ENCODE peak calls at places on chromosomes 11 and 22, in six cellular contexts. K is CD8-positive, alpha-beta T cell; T is HCT116; F is gastrocnemius medialis; H is stomach; L is CD4-positive, alpha-beta T cell. M is an unnamed sample.

GRCh38 chr11:70572974-70573260 is 174.6 kb downstream of the CTTN start:
- DNase-seq in K (no peak), T (no peak), F (no peak), H (no peak), L (no peak), M (no peak)

GRCh38 chr11:34345012-34345804 is 12.6 kb downstream of the ABTB2 start:
- DNase-seq in K (no peak), T (peak; percentile 52), F (peak; percentile 28), H (peak; percentile 49), L (no peak), M (peak; percentile 68)

GRCh38 chr22:22983123-22983522 is 87.2 kb upstream of the GNAZ start:
- DNase-seq in K (no peak), T (no peak), F (no peak), H (no peak), L (no peak), M (no peak)

GRCh38 chr11:12460441-12460840 is 83.1 kb downstream of the PARVA start:
- DNase-seq in K (no peak), T (no peak), F (no peak), H (no peak), L (no peak), M (no peak)

GRCh38 chr11:95897731-95898130 is 26.2 kb downstream of the MTMR2 start:
- DNase-seq in K (no peak), T (no peak), F (no peak), H (no peak), L (no peak), M (no peak)

GRCh38 chr11:69642913-69643632 is 2.1 kb downstream of the CCND1 start:
- DNase-seq in K (peak; percentile 56), T (no peak), F (peak; percentile 22), H (peak; percentile 85), L (peak; percentile 74), M (peak; percentile 80)

GRCh38 chr11:47375546-47376085 is 2.7 kb downstream of the SPI1 start:
- DNase-seq in K (no peak), T (no peak), F (no peak), H (no peak), L (no peak), M (no peak)

GRCh38 chr22:46250783-46251125 is 661 bp upstream of the CDPF1 start:
- DNase-seq in K (no peak), T (no peak), F (no peak), H (no peak), L (peak; percentile 11), M (no peak)

GRCh38 chr11:120746395-120746794 is 234.8 kb downstream of the GRIK4 start:
- DNase-seq in K (no peak), T (no peak), F (no peak), H (no peak), L (no peak), M (no peak)

DNA sequence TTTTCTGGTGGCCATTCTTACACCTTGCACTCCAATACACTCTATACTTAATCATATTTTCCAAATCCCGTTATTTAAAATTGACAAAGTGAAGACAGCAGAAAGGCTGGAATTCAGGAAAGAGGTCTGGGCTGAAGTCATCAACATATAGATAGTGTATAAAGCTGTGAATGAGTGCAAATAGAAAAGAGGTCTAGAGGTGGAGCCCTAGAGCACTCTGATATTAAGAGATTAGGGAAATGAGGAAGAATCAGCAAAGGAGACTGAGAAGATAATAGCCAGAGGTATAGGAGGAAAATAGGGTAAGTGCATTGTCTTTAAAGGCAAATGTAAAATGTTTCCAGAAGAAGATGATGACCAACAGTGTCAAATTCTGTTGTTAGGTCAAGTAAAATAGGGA is 7.9 kb downstream of the CTR9 start:
- DNase-seq in K (no peak), T (no peak), F (no peak), H (no peak), L (no peak), M (no peak)
- TF ChIP-seq CTCF in K (no peak), T (peak; percentile 39), F (no peak), H (no peak), L (no peak), M (no peak)

GRCh38 chr11:117239295-117239694 is 6.8 kb downstream of the RNF214 start:
- DNase-seq in K (no peak), T (no peak), F (no peak), H (no peak), L (no peak), M (no peak)
- TF ChIP-seq CTCF in K (no peak), T (peak; percentile 25), F (no peak), H (no peak), L (no peak), M (no peak)

DNA sequence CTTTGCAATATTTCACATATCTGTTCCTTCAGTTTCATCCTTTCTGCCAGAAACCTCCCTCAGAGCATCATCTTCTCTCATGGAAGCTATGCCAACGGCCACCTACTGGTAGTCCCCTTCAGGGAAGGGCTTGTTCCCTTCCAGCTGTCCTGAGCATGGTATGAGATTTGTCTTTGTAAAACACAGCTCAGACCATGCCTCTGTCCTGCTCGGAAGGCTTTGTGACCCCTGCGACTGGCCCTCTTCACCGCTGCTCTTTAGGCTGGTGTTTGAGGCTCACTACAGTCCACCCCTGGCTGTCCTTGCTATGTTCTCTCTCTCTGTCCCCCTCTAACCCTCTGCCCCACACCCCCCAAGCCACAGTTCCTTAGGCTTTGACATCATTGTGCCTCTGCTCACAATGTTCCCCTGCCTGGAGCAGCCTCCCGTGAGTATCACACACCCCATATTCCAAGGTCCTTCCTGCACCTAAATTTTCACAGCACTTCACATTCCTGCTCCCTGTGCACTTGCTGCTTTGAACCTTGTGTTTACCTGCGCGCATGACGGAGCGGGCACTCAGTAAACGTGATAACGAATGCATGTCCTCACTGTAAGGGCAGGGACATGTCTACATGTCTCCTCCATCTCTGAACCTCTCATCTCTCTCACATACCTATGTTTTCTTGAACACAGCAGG is 24.0 kb upstream of the ACER3 start:
- DNase-seq in K (no peak), T (no peak), F (no peak), H (peak; percentile 48), L (no peak), M (no peak)
- TF ChIP-seq CTCF in K (no peak), T (peak; percentile 13), F (no peak), H (no peak), L (no peak), M (no peak)

GRCh38 chr11:114441921-114442320 is 2.7 kb downstream of the REXO2 start:
- DNase-seq in K (no peak), T (no peak), F (no peak), H (no peak), L (no peak), M (no peak)

GRCh38 chr11:114439229-114440120 is at the start of gene REXO2:
- DNase-seq in K (peak; percentile 86), T (peak; percentile 89), F (peak; percentile 95), H (peak; percentile 97), L (peak; percentile 93), M (peak; percentile 95)

GRCh38 chr11:114438303-114438702 is 964 bp upstream of the REXO2 start:
- DNase-seq in K (no peak), T (no peak), F (no peak), H (no peak), L (no peak), M (no peak)

GRCh38 chr11:114440971-114441810 is 1.9 kb downstream of the REXO2 start:
- DNase-seq in K (no peak), T (no peak), F (no peak), H (no peak), L (no peak), M (no peak)

GRCh38 chr11:114440121-114440860 is 1.0 kb downstream of the REXO2 start:
- DNase-seq in K (no peak), T (no peak), F (no peak), H (no peak), L (peak; percentile 1), M (no peak)
- TF ChIP-seq CTCF in K (no peak), T (no peak), F (no peak), H (no peak), L (peak; percentile 5), M (no peak)

GRCh38 chr22:31286360-31287255 is 5.7 kb downstream of the PIK3IP1 start:
- DNase-seq in K (peak; percentile 42), T (no peak), F (peak; percentile 26), H (no peak), L (peak; percentile 55), M (no peak)
- TF ChIP-seq CTCF in K (no peak), T (no peak), F (no peak), H (no peak), L (no peak), M (no peak)

GRCh38 chr22:29635734-29636357 is 32.4 kb downstream of the NF2 start:
- DNase-seq in K (no peak), T (peak; percentile 34), F (no peak), H (no peak), L (no peak), M (no peak)
- TF ChIP-seq CTCF in K (peak; percentile 47), T (peak; percentile 73), F (peak; percentile 16), H (peak; percentile 49), L (peak; percentile 52), M (peak; percentile 52)

GRCh38 chr22:36910461-36910860 is 3.0 kb upstream of the CSF2RB start:
- DNase-seq in K (no peak), T (no peak), F (no peak), H (no peak), L (no peak), M (no peak)

GRCh38 chr22:36911887-36912661 is 1.4 kb upstream of the CSF2RB start:
- DNase-seq in K (no peak), T (no peak), F (no peak), H (no peak), L (no peak), M (no peak)

GRCh38 chr22:36913431-36914382 is at the start of gene CSF2RB:
- DNase-seq in K (no peak), T (no peak), F (no peak), H (peak; percentile 45), L (no peak), M (no peak)

GRCh38 chr22:36914383-36914752 is 940 bp downstream of the CSF2RB start:
- DNase-seq in K (no peak), T (no peak), F (no peak), H (no peak), L (no peak), M (no peak)

GRCh38 chr22:36912694-36913430 is 566 bp upstream of the CSF2RB start:
- DNase-seq in K (no peak), T (no peak), F (no peak), H (no peak), L (no peak), M (no peak)
- TF ChIP-seq CTCF in K (no peak), T (no peak), F (no peak), H (no peak), L (no peak), M (no peak)

GRCh38 chr11:57131080-57131790 is 50.5 kb upstream of the LRRC55 start:
- DNase-seq in K (no peak), T (no peak), F (no peak), H (peak; percentile 57), L (no peak), M (peak; percentile 20)
- TF ChIP-seq CTCF in K (no peak), T (peak; percentile 68), F (peak; percentile 51), H (peak; percentile 76), L (no peak), M (peak; percentile 50)